ENCODE peak calls at places on chromosomes 2 and 18, in seven cellular contexts. S is IMR-90, Q is mesendoderm, C is H1, O is mesenchymal stem cell, Y is trophoblast cell, G is H9. E is an unnamed sample.

GRCh38 chr2:191582355-191582754 is 95.6 kb upstream of the NABP1 start:
- DNase-seq in S (peak), Q (peak), C (no peak), O (peak), Y (peak), G (no peak), E (no peak)

GRCh38 chr18:50749945-50750344 is 69.9 kb downstream of the MRO start:
- DNase-seq in S (no peak), Q (peak), C (no peak), O (no peak), Y (no peak), G (no peak), E (no peak)

GRCh38 chr2:144996225-144996795 is 476.4 kb upstream of the ZEB2 start:
- DNase-seq in S (peak), Q (no peak), C (no peak), O (peak), Y (no peak), G (no peak), E (no peak)

GRCh38 chr2:154700142-154700541 is 1.6 kb downstream of the KCNJ3 start:
- DNase-seq in S (no peak), Q (no peak), C (no peak), O (no peak), Y (no peak), G (no peak), E (no peak)

GRCh38 chr18:10116574-10116973 is 202.8 kb downstream of the VAPA start:
- DNase-seq in S (no peak), Q (no peak), C (no peak), O (no peak), Y (peak), G (no peak), E (no peak)

GRCh38 chr2:101045330-101045729 is 43.2 kb downstream of the RPL31 start:
- DNase-seq in S (no peak), Q (no peak), C (no peak), O (no peak), Y (no peak), G (no peak), E (no peak)

GRCh38 chr2:124248366-124248765 is 223.3 kb downstream of the CNTNAP5 start:
- DNase-seq in S (no peak), Q (no peak), C (no peak), O (no peak), Y (no peak), G (no peak), E (no peak)

GRCh38 chr2:42223822-42224268 is 54.7 kb downstream of the EML4 start:
- DNase-seq in S (peak), Q (no peak), C (no peak), O (no peak), Y (no peak), G (no peak), E (no peak)

GRCh38 chr2:156331572-156332451 is 709 bp downstream of the NR4A2 start:
- DNase-seq in S (peak), Q (peak), C (no peak), O (peak), Y (peak), G (peak), E (no peak)

GRCh38 chr2:223465793-223466192 is 136.4 kb downstream of the SCG2 start:
- DNase-seq in S (peak), Q (no peak), C (no peak), O (peak), Y (peak), G (no peak), E (no peak)

GRCh38 chr2:138707424-138708074 is 72.6 kb downstream of the NXPH2 start:
- DNase-seq in S (peak), Q (no peak), C (no peak), O (peak), Y (no peak), G (no peak), E (no peak)

GRCh38 chr2:60412626-60413025 is 140.8 kb downstream of the BCL11A start:
- DNase-seq in S (no peak), Q (no peak), C (no peak), O (no peak), Y (no peak), G (no peak), E (no peak)

GRCh38 chr2:207528980-207529329 is 807 bp upstream of the CREB1 start:
- DNase-seq in S (no peak), Q (peak), C (no peak), O (peak), Y (peak), G (peak), E (no peak)

GRCh38 chr2:149082781-149083180 is 44.3 kb downstream of the LYPD6B start:
- DNase-seq in S (no peak), Q (no peak), C (no peak), O (no peak), Y (no peak), G (peak), E (no peak)

GRCh38 chr2:160096414-160096813 is 34.0 kb upstream of the PLA2R1 start:
- DNase-seq in S (no peak), Q (no peak), C (no peak), O (no peak), Y (no peak), G (no peak), E (no peak)

GRCh38 chr2:45494275-45494977 is 116.6 kb downstream of the SRBD1 start:
- DNase-seq in S (peak), Q (peak), C (no peak), O (peak), Y (no peak), G (no peak), E (peak)

GRCh38 chr18:44051088-44051487 is 629.6 kb upstream of the SETBP1 start:
- DNase-seq in S (no peak), Q (peak), C (no peak), O (no peak), Y (no peak), G (no peak), E (peak)

GRCh38 chr2:170369228-170369627 is 191.3 kb downstream of the MYO3B start:
- DNase-seq in S (no peak), Q (no peak), C (no peak), O (no peak), Y (no peak), G (no peak), E (no peak)

GRCh38 chr2:179239194-179239593 is 25.4 kb downstream of the SESTD1 start:
- DNase-seq in S (peak), Q (no peak), C (no peak), O (no peak), Y (no peak), G (no peak), E (no peak)

GRCh38 chr18:79095216-79095615 is 26.0 kb downstream of the ATP9B start:
- DNase-seq in S (no peak), Q (no peak), C (no peak), O (no peak), Y (no peak), G (no peak), E (no peak)
- H4K8ac ChIP-seq in S (no peak), Q (no peak), C (no peak), O (no peak), Y (no peak), G (no peak), E (no peak)

DNA sequence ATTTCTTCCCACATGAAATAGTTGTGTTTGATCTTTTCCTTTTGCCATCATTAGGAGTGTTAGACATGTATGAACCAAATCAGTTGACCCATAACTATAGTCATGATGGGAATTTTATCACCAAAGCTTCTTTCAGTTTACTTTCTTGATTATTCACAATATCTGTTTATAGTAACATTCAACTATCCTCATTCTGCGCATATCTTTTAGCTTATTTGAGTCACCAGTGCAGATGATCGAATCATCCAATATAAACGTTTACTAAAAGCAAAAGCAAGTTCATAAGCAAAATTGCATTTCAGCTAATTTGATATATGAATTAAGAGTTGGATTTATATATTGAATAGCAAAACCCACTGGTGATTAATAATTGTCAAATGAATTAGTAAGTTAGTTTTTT is 216.4 kb downstream of the XIRP2 start:
- DNase-seq in S (peak), Q (no peak), C (no peak), O (no peak), Y (no peak), G (no peak), E (no peak)
- H4K8ac ChIP-seq in S (no peak), Q (no peak), C (no peak), O (no peak), Y (no peak), G (no peak), E (no peak)

DNA sequence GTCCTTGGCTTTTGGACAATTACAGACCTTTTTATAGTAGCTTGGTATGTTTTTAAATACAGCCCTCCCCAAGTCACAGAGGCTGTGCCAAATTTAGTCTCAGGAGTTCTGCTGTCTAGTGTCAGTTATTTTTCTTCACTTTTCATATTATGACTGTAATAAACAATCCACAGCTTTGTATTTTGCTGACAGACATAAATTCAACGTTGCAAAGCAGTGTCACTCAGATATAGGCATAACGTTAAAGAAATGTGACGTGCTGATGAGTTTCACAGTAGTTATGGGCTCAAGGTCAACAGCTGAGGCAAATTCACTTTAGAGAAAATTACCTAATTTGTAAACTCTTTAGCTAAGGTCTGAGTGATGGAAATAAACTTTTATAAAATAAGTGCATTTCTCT is 151.6 kb downstream of the SATB2 start:
- DNase-seq in S (no peak), Q (no peak), C (no peak), O (no peak), Y (no peak), G (no peak), E (no peak)
- H4K8ac ChIP-seq in S (no peak), Q (no peak), C (no peak), O (no peak), Y (no peak), G (no peak), E (no peak)

DNA sequence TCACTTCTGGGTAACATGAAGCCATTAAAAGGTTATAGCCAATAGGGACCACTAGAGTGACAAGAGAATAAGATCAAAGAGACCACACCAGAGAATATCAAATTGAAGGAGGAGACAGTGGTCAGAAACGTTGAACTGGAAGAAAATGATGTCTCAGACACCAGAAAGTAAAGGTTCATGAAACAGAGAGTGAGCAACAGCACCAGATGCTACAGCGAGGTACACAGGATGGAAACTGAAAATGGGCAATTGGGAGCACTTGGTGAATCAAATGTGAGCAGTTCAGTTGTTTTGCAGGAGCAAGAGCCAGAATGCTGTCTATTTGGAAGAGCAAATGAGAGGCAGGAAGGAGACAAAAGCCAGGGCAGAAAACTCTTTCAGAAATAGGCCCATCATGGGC is 162.6 kb downstream of the SS18 start:
- DNase-seq in S (no peak), Q (no peak), C (no peak), O (no peak), Y (no peak), G (no peak), E (no peak)
- H4K8ac ChIP-seq in S (no peak), Q (no peak), C (no peak), O (no peak), Y (no peak), G (no peak), E (no peak)

E was measured in neuronal stem cell.